ENCODE peak calls at places on chromosome 13, in eight cellular contexts. Y is astrocyte of the spinal cord, V is NCI-H2081 treated with DMSO at 0.1 percent for 48 hours, W is activated T-cell treated with anti-CD3 and anti-CD28 coated beads for 1 hour, B is NCI-H774, I is NCI-H1694 treated with DMSO at 0.1 percent for 48 hours, T is SK-MEL-5, D is hippocampal formation. R is an unnamed sample.

GRCh38 chr13:80630685-80631121 is 289.8 kb upstream of the SPRY2 start:
- DNase-seq in I (no peak), B (no peak), D (no peak), Y (peak), V (no peak), W (no peak), T (no peak), R (no peak)

GRCh38 chr13:22271963-22272362 is 601.1 kb downstream of the FGF9 start:
- DNase-seq in W (no peak), V (no peak), Y (no peak), D (no peak), I (no peak), T (no peak), B (no peak), R (no peak)

GRCh38 chr13:24270639-24271131 is 38.7 kb upstream of the C1QTNF9 start:
- DNase-seq in V (no peak), D (peak), B (no peak), Y (peak), I (no peak), T (peak), W (peak), R (peak)

GRCh38 chr13:28719656-28720055 is 886 bp upstream of the SLC46A3 start:
- DNase-seq in W (no peak), B (no peak), T (no peak), V (no peak), I (no peak), Y (peak), D (no peak), R (peak)

GRCh38 chr13:40101708-40102359 is 446.4 kb downstream of the COG6 start:
- DNase-seq in W (no peak), T (no peak), I (no peak), B (no peak), V (no peak), Y (no peak), D (no peak), R (no peak)

GRCh38 chr13:48978942-48979601 is 3.4 kb downstream of the FNDC3A start:
- DNase-seq in T (no peak), B (no peak), W (no peak), V (no peak), I (no peak), Y (no peak), D (no peak), R (peak)

GRCh38 chr13:28406728-28407266 is 88.1 kb downstream of the FLT1 start:
- DNase-seq in I (no peak), V (no peak), B (no peak), D (no peak), W (no peak), Y (no peak), T (no peak), R (no peak)

GRCh38 chr13:51645154-51645650 is 60.9 kb downstream of the WDFY2 start:
- DNase-seq in B (no peak), W (no peak), V (no peak), T (no peak), Y (peak), I (no peak), D (no peak), R (peak)

GRCh38 chr13:48535791-48536190 is 2.9 kb upstream of the RCBTB2 start:
- DNase-seq in I (no peak), Y (no peak), V (no peak), W (no peak), T (no peak), B (no peak), D (no peak), R (no peak)

GRCh38 chr13:34411177-34411576 is 530.9 kb upstream of the NBEA start:
- DNase-seq in Y (no peak), V (no peak), T (no peak), I (no peak), D (no peak), B (no peak), W (no peak), R (no peak)

GRCh38 chr13:36029171-36029570 is 102.0 kb downstream of the DCLK1 start:
- DNase-seq in D (no peak), Y (peak), T (no peak), B (no peak), I (no peak), V (peak), W (no peak), R (peak)

GRCh38 chr13:46183018-46183940 is 1.3 kb upstream of the LCP1 start:
- DNase-seq in Y (no peak), T (no peak), B (no peak), D (no peak), W (no peak), V (no peak), I (no peak), R (no peak)

GRCh38 chr13:100130930-100131511 is 42.1 kb downstream of the PCCA start:
- DNase-seq in W (no peak), Y (no peak), V (no peak), T (no peak), B (no peak), D (no peak), I (no peak), R (peak)

GRCh38 chr13:50389726-50390125 is 374.5 kb downstream of the KCNRG start:
- DNase-seq in Y (no peak), D (no peak), W (no peak), I (peak), T (no peak), B (peak), V (peak), R (no peak)

GRCh38 chr13:111058796-111059506 is 56.2 kb upstream of the ARHGEF7 start:
- DNase-seq in I (no peak), Y (no peak), W (no peak), B (no peak), D (no peak), V (no peak), T (no peak), R (peak)

GRCh38 chr13:74443623-74444022 is 309.4 kb upstream of the KLF12 start:
- DNase-seq in B (no peak), V (no peak), Y (peak), I (no peak), T (no peak), W (no peak), D (no peak), R (peak)

GRCh38 chr13:33454844-33455256 is 169.3 kb upstream of the STARD13 start:
- DNase-seq in I (no peak), Y (peak), V (no peak), T (no peak), W (no peak), D (no peak), B (no peak), R (peak)

GRCh38 chr13:105370011-105370645 is 1165.3 kb downstream of the EFNB2 start:
- DNase-seq in B (no peak), T (no peak), I (no peak), D (no peak), Y (no peak), W (no peak), V (no peak), R (no peak)

GRCh38 chr13:109154546-109154945 is 525.1 kb downstream of the MYO16 start:
- DNase-seq in B (no peak), V (no peak), T (no peak), W (no peak), Y (no peak), D (no peak), I (no peak), R (no peak)

GRCh38 chr13:34719060-34719875 is 222.8 kb upstream of the NBEA start:
- DNase-seq in V (peak), B (peak), T (peak), D (no peak), Y (no peak), I (no peak), W (no peak), R (no peak)

GRCh38 chr13:21234537-21234936 is 58.1 kb downstream of the MRPL57 start:
- DNase-seq in I (no peak), D (peak), V (no peak), T (no peak), W (no peak), B (no peak), Y (no peak), R (peak)

GRCh38 chr13:80945328-80945727 is 604.4 kb upstream of the SPRY2 start:
- DNase-seq in I (no peak), B (peak), W (no peak), D (no peak), Y (no peak), V (no peak), T (peak), R (no peak)

GRCh38 chr13:100547805-100548204 is 40.8 kb downstream of the GGACT start:
- DNase-seq in T (no peak), D (no peak), W (no peak), Y (no peak), I (peak), B (no peak), V (no peak), R (peak)

GRCh38 chr13:107043016-107043957 is 475.4 kb upstream of the ARGLU1 start:
- DNase-seq in W (no peak), D (no peak), I (no peak), Y (peak), T (no peak), V (no peak), B (no peak), R (no peak)

GRCh38 chr13:29758591-29759114 is 91.8 kb downstream of the UBL3 start:
- DNase-seq in V (no peak), D (no peak), I (no peak), Y (no peak), W (peak), B (no peak), T (peak), R (no peak)

GRCh38 chr13:22740264-22740663 is 440.5 kb upstream of the SGCG start:
- DNase-seq in I (no peak), W (no peak), Y (no peak), B (peak), D (no peak), T (peak), V (peak), R (no peak)

GRCh38 chr13:25468330-25469178 is 96.8 kb downstream of the ATP8A2 start:
- DNase-seq in I (peak), D (peak), W (no peak), Y (peak), T (no peak), V (no peak), B (no peak), R (no peak)

GRCh38 chr13:83620535-83621220 is 261.6 kb downstream of the SLITRK1 start:
- DNase-seq in V (no peak), T (no peak), W (no peak), Y (peak), D (no peak), I (no peak), B (no peak), R (peak)

GRCh38 chr13:21934309-21934708 is 263.4 kb downstream of the FGF9 start:
- DNase-seq in B (peak), D (no peak), T (no peak), W (no peak), I (no peak), V (no peak), Y (no peak), R (no peak)

GRCh38 chr13:50069255-50069654 is 54.0 kb downstream of the KCNRG start:
- DNase-seq in T (peak), B (no peak), D (no peak), V (no peak), I (no peak), W (no peak), Y (no peak), R (peak)

GRCh38 chr13:87042946-87043345 is 628.2 kb upstream of the SLITRK5 start:
- DNase-seq in I (no peak), T (no peak), Y (peak), W (no peak), D (no peak), V (peak), B (no peak), R (peak)

GRCh38 chr13:79775830-79776229 is 294.9 kb downstream of the NDFIP2 start:
- DNase-seq in I (peak), D (peak), W (no peak), V (no peak), B (no peak), T (peak), Y (peak), R (peak)

GRCh38 chr13:64347662-64348061 is 2882.5 kb downstream of the PCDH9 start:
- DNase-seq in B (no peak), V (no peak), D (no peak), W (no peak), T (no peak), Y (no peak), I (no peak), R (no peak)

GRCh38 chr13:49409008-49409407 is 34.9 kb downstream of the CAB39L start:
- DNase-seq in Y (no peak), T (peak), I (no peak), W (no peak), D (no peak), V (no peak), B (no peak), R (peak)

GRCh38 chr13:105403065-105403464 is 1132.4 kb downstream of the EFNB2 start:
- DNase-seq in W (no peak), Y (no peak), B (no peak), T (no peak), I (no peak), D (no peak), V (no peak), R (no peak)

GRCh38 chr13:31172535-31172934 is 10.8 kb upstream of the HSPH1 start:
- DNase-seq in B (no peak), W (no peak), I (no peak), T (peak), D (no peak), V (no peak), Y (peak), R (peak)

R was measured in GM23248.